ENCODE peak calls at places on chromosomes 11 and 22, in eight cellular contexts. K, O, N, I, D, Q, L and J are unnamed samples.
A peak's percentile ranks its signal among the peaks of the same experiment; 100 is the strongest.

GRCh38 chr22:37996515-37997246 is 12.3 kb upstream of the SOX10 start:
- DNase-seq in K (no peak), O (no peak), N (no peak), I (no peak), D (no peak), Q (no peak), L (no peak), J (no peak)

GRCh38 chr11:1854949-1855885 is 2.3 kb downstream of the LSP1 start:
- DNase-seq in K (no peak), O (no peak), N (no peak), I (no peak), D (no peak), Q (no peak), L (peak; percentile 84), J (no peak)

GRCh38 chr11:8247312-8247711 is 16.4 kb downstream of the LMO1 start:
- DNase-seq in K (no peak), O (no peak), N (no peak), I (peak; percentile 58), D (peak; percentile 53), Q (no peak), L (peak; percentile 76), J (no peak)

GRCh38 chr22:32417906-32418305 is 5.9 kb upstream of the RTCB start:
- DNase-seq in K (no peak), O (no peak), N (no peak), I (no peak), D (no peak), Q (no peak), L (no peak), J (no peak)

GRCh38 chr22:25508161-25508560 is 56.3 kb upstream of the GRK3 start:
- DNase-seq in K (no peak), O (no peak), N (no peak), I (peak; percentile 82), D (no peak), Q (no peak), L (no peak), J (no peak)

GRCh38 chr11:134725939-134726639 is 314.0 kb upstream of the B3GAT1 start:
- DNase-seq in K (peak; percentile 35), O (no peak), N (no peak), I (peak; percentile 77), D (peak; percentile 48), Q (no peak), L (peak; percentile 62), J (peak; percentile 67)

GRCh38 chr22:30253205-30253852 is 6.8 kb upstream of the LIF start:
- DNase-seq in K (no peak), O (no peak), N (no peak), I (no peak), D (peak; percentile 43), Q (peak; percentile 88), L (no peak), J (no peak)

GRCh38 chr11:134753805-134754130 is 341.7 kb upstream of the B3GAT1 start:
- DNase-seq in K (no peak), O (no peak), N (no peak), I (no peak), D (no peak), Q (no peak), L (no peak), J (no peak)

GRCh38 chr11:2806351-2807058 is 79.1 kb downstream of the CDKN1C start:
- DNase-seq in K (no peak), O (peak; percentile 68), N (no peak), I (no peak), D (peak; percentile 25), Q (peak; percentile 61), L (peak; percentile 66), J (peak; percentile 51)

GRCh38 chr11:134120143-134120850 is 51.4 kb downstream of the JAM3 start:
- DNase-seq in K (no peak), O (peak; percentile 91), N (no peak), I (no peak), D (peak; percentile 35), Q (no peak), L (no peak), J (peak; percentile 43)

GRCh38 chr11:65112226-65112550 is 516 bp downstream of the TM7SF2 start:
- DNase-seq in K (no peak), O (peak; percentile 68), N (no peak), I (peak; percentile 64), D (no peak), Q (no peak), L (no peak), J (no peak)

GRCh38 chr11:65113839-65114238 is 2.2 kb downstream of the TM7SF2 start:
- DNase-seq in K (no peak), O (peak; percentile 44), N (no peak), I (no peak), D (no peak), Q (no peak), L (peak; percentile 35), J (no peak)

GRCh38 chr11:65113361-65113756 is 1.7 kb downstream of the TM7SF2 start:
- DNase-seq in K (no peak), O (peak; percentile 66), N (no peak), I (no peak), D (no peak), Q (no peak), L (no peak), J (no peak)

GRCh38 chr11:65111537-65112225 is at the start of gene TM7SF2:
- DNase-seq in K (peak; percentile 89), O (peak; percentile 98), N (peak; percentile 51), I (peak; percentile 99), D (peak; percentile 98), Q (peak; percentile 97), L (peak; percentile 99), J (peak; percentile 95)

DNA sequence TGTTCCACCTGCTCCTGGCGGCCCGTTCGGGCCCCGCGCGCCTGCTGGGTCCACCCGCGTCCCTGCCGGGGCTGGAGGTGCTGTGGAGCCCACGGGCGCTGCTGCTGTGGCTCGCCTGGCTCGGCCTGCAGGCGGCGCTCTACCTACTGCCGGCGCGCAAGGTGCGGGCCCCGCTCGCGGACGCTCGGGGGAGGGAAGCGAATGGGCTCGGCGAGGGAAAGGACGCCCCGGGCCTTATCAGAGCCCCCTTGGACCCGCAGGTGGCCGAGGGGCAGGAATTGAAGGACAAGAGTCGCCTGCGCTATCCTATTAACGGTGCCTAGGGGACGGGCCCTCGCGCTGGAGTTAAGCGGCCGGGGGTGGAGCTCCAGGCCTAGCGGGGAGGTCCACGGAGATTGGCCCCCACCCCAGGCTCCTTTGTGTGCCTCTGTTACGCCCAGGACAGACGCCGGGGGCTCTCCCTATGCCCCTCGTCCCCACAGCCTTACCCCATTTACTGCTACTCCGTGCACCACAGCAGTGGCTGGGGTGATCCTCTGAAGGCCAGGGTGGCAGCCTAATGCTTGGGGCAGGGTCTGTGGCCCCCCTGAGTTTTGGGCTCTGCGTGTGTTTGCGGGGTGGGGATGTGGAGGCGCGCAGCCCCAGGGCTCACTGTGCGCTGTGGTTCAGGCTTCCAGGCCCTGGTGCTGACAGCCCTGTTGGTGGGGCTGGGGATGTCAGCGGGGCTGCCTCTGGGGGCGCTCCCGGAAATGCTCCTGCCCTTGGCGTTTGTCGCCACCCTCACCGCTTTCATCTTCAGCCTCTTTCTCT is 1.1 kb downstream of the TM7SF2 start:
- DNase-seq in K (no peak), O (peak; percentile 83), N (peak; percentile 22), I (peak; percentile 78), D (peak; percentile 75), Q (peak; percentile 75), L (peak; percentile 95), J (no peak)
- TF ChIP-seq CTCF in K (peak; percentile 90), O (peak; percentile 62), N (peak; percentile 99), I (peak; percentile 81), D (peak; percentile 89), Q (peak; percentile 97), L (peak; percentile 96), J (peak; percentile 83)

DNA sequence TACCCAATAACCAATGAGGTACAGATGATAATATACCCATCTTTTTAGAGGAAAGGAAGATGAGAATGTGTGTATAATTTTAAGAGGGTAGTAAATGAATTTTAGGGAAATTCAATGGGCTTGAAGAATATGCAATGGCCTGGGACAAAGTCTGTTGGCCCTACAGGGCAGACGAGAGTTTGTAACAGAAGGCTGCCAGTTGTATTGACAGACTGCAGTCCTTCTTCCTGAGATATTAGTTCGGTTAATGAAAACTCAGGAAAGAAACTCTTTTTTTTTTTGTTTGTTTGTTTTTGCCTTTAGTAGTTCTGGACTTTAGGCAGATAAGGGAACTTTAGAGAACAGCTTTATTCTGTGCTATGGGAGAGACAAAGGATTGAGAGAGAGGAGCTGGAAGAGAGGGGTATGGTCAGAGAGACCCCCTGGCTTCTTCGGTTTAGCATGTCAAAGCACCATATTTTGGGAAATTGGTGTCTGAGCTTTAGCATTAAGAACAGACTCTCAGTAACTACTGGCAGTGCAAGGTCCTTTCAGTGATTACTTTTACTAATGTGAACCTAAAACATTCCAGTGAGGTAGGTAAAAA is 810 bp upstream of the NAALAD2 start:
- DNase-seq in K (no peak), O (no peak), N (no peak), I (peak; percentile 22), D (no peak), Q (no peak), L (no peak), J (no peak)
- H3K4me3 ChIP-seq in K (no peak overlapping the region), O (peak overlapping the region; percentile 54), N (no peak overlapping the region), I (peak overlapping the region; percentile 69), D (peak overlapping the region; percentile 55), Q (peak overlapping the region; percentile 50), L (no peak overlapping the region), J (no peak overlapping the region)

DNA sequence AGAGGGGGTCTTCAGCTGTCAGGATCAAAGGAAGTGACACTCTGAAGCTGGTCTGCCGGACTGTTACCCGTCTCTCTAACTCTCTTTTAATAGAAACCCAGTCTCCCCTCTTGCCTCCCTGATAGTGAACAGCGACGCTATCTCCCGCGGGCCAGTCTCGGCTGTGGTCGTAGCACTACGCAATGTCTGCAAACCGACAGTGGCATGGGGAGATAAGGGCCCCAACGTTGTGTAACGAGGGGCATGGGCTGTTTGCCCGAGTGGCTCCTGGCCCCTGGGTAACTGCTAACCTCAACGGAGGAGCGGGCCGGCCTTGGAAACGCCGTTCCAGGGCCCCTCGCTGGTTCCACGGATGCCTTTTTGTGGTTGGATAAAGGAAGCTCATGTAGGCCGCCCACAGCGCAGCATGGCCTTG is 23.3 kb downstream of the ZBTB16 start:
- DNase-seq in K (no peak), O (peak; percentile 68), N (no peak), I (no peak), D (no peak), Q (no peak), L (peak; percentile 82), J (no peak)
- TF ChIP-seq POLR2AphosphoS5 in K (no peak), O (peak; percentile 57), N (no peak), I (no peak), D (no peak), Q (no peak), L (no peak), J (no peak)

GRCh38 chr11:79077684-79078379 is 363.0 kb downstream of the TENM4 start:
- DNase-seq in K (no peak), O (no peak), N (no peak), I (no peak), D (no peak), Q (peak; percentile 40), L (no peak), J (no peak)

GRCh38 chr11:79078999-79079398 is 361.8 kb downstream of the TENM4 start:
- DNase-seq in K (no peak), O (no peak), N (no peak), I (no peak), D (no peak), Q (peak; percentile 32), L (no peak), J (no peak)

GRCh38 chr11:79080506-79080905 is 360.3 kb downstream of the TENM4 start:
- DNase-seq in K (no peak), O (no peak), N (no peak), I (no peak), D (no peak), Q (no peak), L (no peak), J (no peak)

GRCh38 chr11:79074547-79074946 is 366.3 kb downstream of the TENM4 start:
- DNase-seq in K (no peak), O (no peak), N (no peak), I (no peak), D (no peak), Q (no peak), L (no peak), J (no peak)

GRCh38 chr11:79076526-79077115 is 364.2 kb downstream of the TENM4 start:
- DNase-seq in K (peak; percentile 32), O (no peak), N (no peak), I (peak; percentile 75), D (peak; percentile 50), Q (no peak), L (no peak), J (no peak)
- TF ChIP-seq CTCF in K (peak; percentile 81), O (peak; percentile 34), N (peak; percentile 83), I (peak; percentile 77), D (peak; percentile 55), Q (peak; percentile 43), L (peak; percentile 66), J (no peak)